ENCODE peak calls at places on chromosomes 1 and 21, in four cellular contexts. B, P, M and A are unnamed samples.

GRCh38 chr1:18977428-18977827 is 21.0 kb upstream of the IFFO2 start:
- DNase-seq in M (no peak), P (no peak), B (no peak), A (no peak)

GRCh38 chr1:155977607-155978324 is 581 bp downstream of the ARHGEF2 start:
- DNase-seq in B (no peak), P (no peak), M (peak), A (no peak)

GRCh38 chr1:111976842-111977241 is 12.6 kb downstream of the KCND3 start:
- DNase-seq in M (no peak), P (no peak), B (no peak), A (no peak)

GRCh38 chr1:92484472-92485373 is 2.0 kb downstream of the GFI1 start:
- DNase-seq in P (peak), M (peak), B (peak), A (peak)

GRCh38 chr1:245070836-245071615 is 83.8 kb upstream of the KIF26B start:
- DNase-seq in M (no peak), B (no peak), P (no peak), A (no peak)

GRCh38 chr1:226687476-226687875 is 51.6 kb downstream of the ITPKB start:
- DNase-seq in M (no peak), B (no peak), P (no peak), A (no peak)

GRCh38 chr1:40956397-40956796 is 23.1 kb upstream of the CTPS1 start:
- DNase-seq in M (no peak), B (no peak), P (no peak), A (no peak)

GRCh38 chr1:223244366-223245103 is 101.5 kb upstream of the TLR5 start:
- DNase-seq in B (no peak), M (no peak), P (no peak), A (no peak)

GRCh38 chr1:54803761-54804470 is 2.8 kb upstream of the TTC22 start:
- DNase-seq in B (no peak), P (no peak), M (peak), A (peak)

GRCh38 chr1:115302390-115302961 is 35.6 kb downstream of the NGF start:
- DNase-seq in M (no peak), P (no peak), B (no peak), A (no peak)

GRCh38 chr21:28018741-28019669 is 973.7 kb downstream of the LTN1 start:
- DNase-seq in M (peak), B (no peak), P (peak), A (no peak)

GRCh38 chr1:112504666-112505399 is 3.9 kb upstream of the WNT2B start:
- DNase-seq in P (no peak), M (no peak), B (no peak), A (no peak)

GRCh38 chr1:90347366-90347765 is 352.5 kb downstream of the ZNF326 start:
- DNase-seq in P (no peak), M (no peak), B (peak), A (no peak)

GRCh38 chr1:113749402-113749801 is 9.9 kb downstream of the PHTF1 start:
- DNase-seq in P (no peak), B (no peak), M (no peak), A (no peak)

GRCh38 chr1:51274676-51275075 is 38.6 kb downstream of the RNF11 start:
- DNase-seq in B (no peak), M (no peak), P (no peak), A (no peak)

GRCh38 chr1:212225416-212225815 is 59.8 kb upstream of the PPP2R5A start:
- DNase-seq in P (no peak), M (no peak), B (no peak), A (no peak)

GRCh38 chr1:220669005-220669404 is 21.2 kb upstream of the C1orf115 start:
- DNase-seq in B (no peak), M (no peak), P (no peak), A (no peak)

GRCh38 chr1:218467101-218467728 is 122.1 kb downstream of the TGFB2 start:
- DNase-seq in B (no peak), M (no peak), P (no peak), A (no peak)

GRCh38 chr1:25861316-25862286 is 2.3 kb upstream of the AUNIP start:
- DNase-seq in B (no peak), M (no peak), P (peak), A (no peak)

GRCh38 chr1:246579818-246580217 is 13.6 kb downstream of the CNST start:
- DNase-seq in P (no peak), M (no peak), B (no peak), A (no peak)

GRCh38 chr1:172322219-172323061 is 98.0 kb upstream of the C1orf105 start:
- DNase-seq in P (no peak), M (peak), B (peak), A (no peak)

GRCh38 chr1:46223472-46223943 is 20.4 kb downstream of the LURAP1 start:
- DNase-seq in P (no peak), M (peak), B (peak), A (peak)

GRCh38 chr1:43121251-43121650 is 50.8 kb downstream of the EBNA1BP2 start:
- DNase-seq in P (no peak), B (no peak), M (no peak), A (no peak)

GRCh38 chr1:230809205-230809990 is 58.9 kb downstream of the C1orf198 start:
- DNase-seq in B (peak), M (no peak), P (no peak), A (no peak)

GRCh38 chr1:156346636-156347035 is 8.3 kb downstream of the TSACC start:
- DNase-seq in P (no peak), B (no peak), M (no peak), A (no peak)

GRCh38 chr1:155003766-155004351 is 1.3 kb downstream of the ZBTB7B start:
- DNase-seq in B (peak), M (peak), P (peak), A (peak)

GRCh38 chr1:23763040-23763577 is 15.1 kb upstream of the PITHD1 start:
- DNase-seq in M (no peak), P (no peak), B (no peak), A (peak)

GRCh38 chr1:209755926-209756607 is at the start of gene TRAF3IP3:
- DNase-seq in B (peak), P (peak), M (no peak), A (peak)

GRCh38 chr1:208183977-208184901 is 59.9 kb downstream of the PLXNA2 start:
- DNase-seq in B (peak), M (peak), P (no peak), A (peak)

GRCh38 chr1:24355466-24355865 is 36.3 kb downstream of the GRHL3 start:
- DNase-seq in P (no peak), M (no peak), B (no peak), A (no peak)

GRCh38 chr1:189606795-189607476 is 870.7 kb downstream of the BRINP3 start:
- DNase-seq in B (no peak), P (no peak), M (no peak), A (no peak)

GRCh38 chr21:43903451-43904091 is 38.5 kb downstream of the AGPAT3 start:
- DNase-seq in P (no peak), M (peak), B (peak), A (peak)

GRCh38 chr1:63189677-63190076 is 132.7 kb upstream of the FOXD3 start:
- DNase-seq in M (no peak), P (no peak), B (no peak), A (no peak)
- TF ChIP-seq CTCF in M (no peak), P (no peak), B (no peak), A (no peak)

DNA sequence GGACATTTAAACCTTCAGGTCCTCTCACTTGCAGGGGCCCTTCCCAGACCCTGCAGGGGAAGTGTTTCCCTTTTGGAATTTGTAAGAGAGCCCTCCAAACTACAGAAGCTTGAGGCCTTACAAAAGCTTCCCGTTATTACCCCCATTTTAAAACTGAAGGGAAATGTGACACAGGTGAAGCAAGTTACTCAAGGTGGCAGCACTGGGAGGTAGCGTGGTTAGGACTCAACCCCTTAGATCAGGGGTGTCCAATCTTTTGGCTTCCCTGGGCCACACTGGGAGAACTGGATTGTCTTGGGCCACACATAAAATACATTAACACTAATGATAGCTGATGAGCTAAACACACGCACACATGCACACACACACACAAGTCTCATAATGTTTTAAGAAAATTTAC is 15.8 kb upstream of the ZC3H12A start:
- DNase-seq in P (no peak), B (no peak), M (no peak), A (no peak)
- TF ChIP-seq CTCF in P (no peak), B (no peak), M (no peak), A (no peak)

DNA sequence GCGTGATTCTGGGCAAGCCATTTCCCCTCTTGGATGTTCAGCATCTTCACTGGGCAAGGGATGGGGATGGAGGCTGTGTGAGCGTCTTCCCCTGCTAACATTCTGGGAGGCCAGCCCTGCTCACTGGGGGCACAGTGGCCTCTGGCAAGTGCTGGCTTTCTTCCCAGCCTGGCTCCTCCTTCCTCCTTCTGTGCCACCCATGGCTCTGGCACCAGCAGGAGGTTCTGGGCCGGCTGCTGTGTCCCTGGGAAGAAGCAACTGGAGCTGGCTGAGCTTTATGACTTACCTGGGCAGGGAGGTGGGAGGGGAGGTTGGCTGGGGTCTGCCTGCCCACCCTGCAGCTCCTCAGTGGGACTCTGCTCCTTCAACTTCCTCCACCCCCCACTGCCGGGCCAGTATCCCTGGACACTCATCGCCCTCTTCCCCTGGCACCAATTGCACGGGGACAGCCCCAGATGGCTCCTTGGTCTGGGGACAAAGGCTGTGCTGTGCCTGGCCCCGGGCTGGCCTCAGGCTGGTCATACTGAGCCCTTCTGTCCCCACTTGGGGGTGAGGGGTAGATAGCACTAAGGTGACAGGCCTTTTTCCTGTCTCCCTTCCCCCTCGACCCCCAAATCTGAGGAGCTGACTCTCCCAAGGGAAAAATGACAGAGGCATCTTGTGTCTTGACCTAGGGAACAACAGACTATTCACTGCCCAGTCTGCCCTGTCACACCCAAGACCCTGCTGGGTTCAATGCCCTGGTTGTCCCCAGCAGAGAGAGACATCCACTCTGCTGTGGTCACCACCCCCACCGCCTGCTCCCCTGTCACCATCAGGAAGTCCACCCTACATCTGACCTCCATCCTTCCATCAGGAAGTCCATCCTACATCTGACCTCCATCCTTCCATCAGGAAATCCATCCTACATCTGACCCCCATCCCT is 14.4 kb downstream of the CDK18 start:
- DNase-seq in B (no peak), M (no peak), P (peak), A (peak)
- TF ChIP-seq CTCF in B (no peak), M (no peak), P (no peak), A (no peak)

GRCh38 chr1:216221260-216221700 is 202.0 kb downstream of the USH2A start:
- DNase-seq in B (no peak), M (no peak), P (no peak), A (peak)
- TF ChIP-seq CTCF in B (peak), M (peak), P (peak), A (no peak)